ENCODE peak calls at places on chromosome 7, in five cellular contexts. T is GM23338, V is keratinocyte, O is fibroblast of mammary gland, A is cardiac fibroblast. D is an unnamed sample.

GRCh38 chr7:139557857-139558581 is 34.5 kb downstream of the CLEC2L start:
- DNase-seq in T (peak; percentile 57), V (no peak), O (no peak), A (no peak), D (no peak)

GRCh38 chr7:52463341-52463740 is 572.1 kb upstream of the POM121L12 start:
- DNase-seq in T (no peak), V (no peak), O (no peak), A (no peak), D (no peak)

GRCh38 chr7:44324204-44325126 is 929 bp downstream of the CAMK2B start:
- DNase-seq in T (peak; percentile 38), V (no peak), O (no peak), A (no peak), D (no peak)

GRCh38 chr7:138226001-138226476 is 149.8 kb downstream of the AKR1D1 start:
- DNase-seq in T (no peak), V (no peak), O (no peak), A (peak; percentile 90), D (no peak)

GRCh38 chr7:114919587-114919986 is 2.3 kb upstream of the MDFIC start:
- DNase-seq in T (no peak), V (no peak), O (no peak), A (no peak), D (no peak)

GRCh38 chr7:10939237-10939910 is 34.3 kb upstream of the PHF14 start:
- DNase-seq in T (no peak), V (no peak), O (peak; percentile 2), A (no peak), D (no peak)

GRCh38 chr7:87220734-87221215 is 1.2 kb upstream of the TMEM243 start:
- DNase-seq in T (peak; percentile 30), V (no peak), O (peak; percentile 19), A (peak; percentile 23), D (no peak)

GRCh38 chr7:158744070-158744469 is 39.5 kb upstream of the NCAPG2 start:
- DNase-seq in T (no peak), V (no peak), O (no peak), A (no peak), D (no peak)

GRCh38 chr7:133863362-133864061 is 263.6 kb upstream of the LRGUK start:
- DNase-seq in T (no peak), V (no peak), O (no peak), A (no peak), D (no peak)

GRCh38 chr7:27124979-27125689 is 5.4 kb downstream of the HOXA4 start:
- DNase-seq in T (no peak), V (no peak), O (no peak), A (no peak), D (no peak)

GRCh38 chr7:103540986-103541385 is 95.0 kb upstream of the SLC26A5 start:
- DNase-seq in T (no peak), V (no peak), O (no peak), A (no peak), D (no peak)